ENCODE peak calls at places on chromosomes 3 and 15, in ten cellular contexts. H is HT-29; F is ecto neural progenitor cell; D is fibroblast of lung; T is psoas muscle; I is endodermal cell; K is epithelial cell of prostate; V is NCI-H2081; O is stimulated activated CD8-positive, alpha-beta memory T cell treated with anti-CD3 and anti-CD28 coated beads, Interleukin-7, amount 100 ng/mL, for 1 hour; X is stimulated activated CD4-positive, alpha-beta T cell treated with anti-CD3 and anti-CD28 coated beads, Interleukin-15, amount 100 ng/mL, for 1 hour. L is an unnamed sample.

GRCh38 chr3:100637197-100637631 is 27.8 kb downstream of the ADGRG7 start:
- DNase-seq in H (no peak), F (no peak), D (peak; percentile 6), T (no peak), I (no peak), K (no peak), V (no peak), O (no peak), X (no peak), L (no peak)

GRCh38 chr3:180898572-180898971 is 13.9 kb upstream of the FXR1 start:
- DNase-seq in H (no peak), F (no peak), D (no peak), T (no peak), I (no peak), K (no peak), V (no peak), O (no peak), X (no peak), L (no peak)

GRCh38 chr15:29638781-29639180 is 183.5 kb downstream of the TJP1 start:
- DNase-seq in H (no peak), F (no peak), D (peak; percentile 30), T (no peak), I (no peak), K (no peak), V (no peak), O (no peak), X (no peak), L (no peak)

GRCh38 chr3:159257954-159258353 is 456.1 kb downstream of the MFSD1 start:
- DNase-seq in H (no peak), F (no peak), D (no peak), T (no peak), I (no peak), K (no peak), V (no peak), O (no peak), X (no peak), L (no peak)

GRCh38 chr3:113698891-113699465 is 2.5 kb upstream of the USF3 start:
- DNase-seq in H (peak; percentile 24), F (peak; percentile 61), D (peak; percentile 27), T (no peak), I (peak; percentile 69), K (no peak), V (no peak), O (no peak), X (no peak), L (no peak)

GRCh38 chr3:41580274-41580959 is 381.1 kb downstream of the CTNNB1 start:
- DNase-seq in H (no peak), F (no peak), D (no peak), T (no peak), I (no peak), K (no peak), V (no peak), O (no peak), X (no peak), L (no peak)

GRCh38 chr3:193593666-193594025 is 638 bp downstream of the OPA1 start:
- DNase-seq in H (no peak), F (peak; percentile 50), D (peak; percentile 49), T (no peak), I (no peak), K (no peak), V (peak; percentile 55), O (no peak), X (no peak), L (peak; percentile 60)

GRCh38 chr3:171323934-171324535 is 136.2 kb downstream of the TNIK start:
- DNase-seq in H (no peak), F (no peak), D (no peak), T (no peak), I (no peak), K (no peak), V (no peak), O (no peak), X (no peak), L (no peak)

GRCh38 chr15:64847876-64848716 is 6.4 kb downstream of the PLEKHO2 start:
- DNase-seq in H (no peak), F (no peak), D (no peak), T (no peak), I (no peak), K (no peak), V (no peak), O (no peak), X (no peak), L (no peak)

GRCh38 chr3:29922990-29923746 is 642.3 kb downstream of the RBMS3 start:
- DNase-seq in H (peak; percentile 18), F (no peak), D (peak; percentile 92), T (no peak), I (no peak), K (peak; percentile 98), V (no peak), O (no peak), X (no peak), L (no peak)

GRCh38 chr3:56347219-56347871 is 120.9 kb downstream of the ERC2 start:
- DNase-seq in H (peak; percentile 9), F (peak; percentile 72), D (no peak), T (no peak), I (peak; percentile 96), K (no peak), V (no peak), O (no peak), X (no peak), L (peak; percentile 6)

GRCh38 chr15:93983501-93983900 is 247.9 kb upstream of the MCTP2 start:
- DNase-seq in H (no peak), F (no peak), D (no peak), T (no peak), I (no peak), K (no peak), V (no peak), O (no peak), X (no peak), L (no peak)

GRCh38 chr15:82539690-82540054 is 585 bp downstream of the RPS17 start:
- DNase-seq in H (peak; percentile 31), F (no peak), D (no peak), T (no peak), I (no peak), K (no peak), V (no peak), O (no peak), X (no peak), L (no peak)

GRCh38 chr15:89936051-89936792 is 23.5 kb upstream of the ARPIN start:
- DNase-seq in H (no peak), F (no peak), D (no peak), T (no peak), I (no peak), K (no peak), V (no peak), O (no peak), X (no peak), L (peak; percentile 21)

GRCh38 chr3:10396083-10396482 is 75.2 kb upstream of the SEC13 start:
- DNase-seq in H (no peak), F (no peak), D (no peak), T (peak; percentile 23), I (no peak), K (no peak), V (no peak), O (no peak), X (no peak), L (no peak)

GRCh38 chr3:80285370-80285769 is 517.6 kb upstream of the ROBO1 start:
- DNase-seq in H (no peak), F (no peak), D (peak; percentile 50), T (no peak), I (no peak), K (no peak), V (no peak), O (no peak), X (no peak), L (no peak)

GRCh38 chr3:174035317-174035886 is 637.9 kb downstream of the NLGN1 start:
- DNase-seq in H (no peak), F (no peak), D (peak; percentile 17), T (no peak), I (no peak), K (no peak), V (peak; percentile 92), O (no peak), X (no peak), L (no peak)

GRCh38 chr3:7876741-7877297 is 624.8 kb upstream of the LMCD1 start:
- DNase-seq in H (peak; percentile 60), F (no peak), D (peak; percentile 62), T (no peak), I (no peak), K (no peak), V (no peak), O (no peak), X (no peak), L (peak; percentile 24)

GRCh38 chr3:186821429-186822367 is 15.4 kb upstream of the RFC4 start:
- DNase-seq in H (peak; percentile 64), F (no peak), D (peak; percentile 71), T (no peak), I (peak; percentile 47), K (no peak), V (peak; percentile 66), O (no peak), X (no peak), L (no peak)

L was measured in T-helper 2 cell treated with Interferon-gamma antibody and Interleukin-4, amounts not matched to agents 5 μg/mL and 100 μg/mL, for 36 hours.